ENCODE peak calls at places on chromosomes 4 and X, in nine cellular contexts. One of them, this sample, is unnamed.

GRCh38 chr4:176363072-176363471 is 43.3 kb downstream of the SPCS3 start:
- ATAC-seq in activated naive CD4-positive, alpha-beta T cell treated with anti-CD3 and anti-CD28 coated beads, Interleukin-2, amount 50 U/mL, for 72 hours: no peak
- ATAC-seq in psoas muscle: no peak
- ATAC-seq in lower lobe of right lung: no peak
- ATAC-seq in left lung: no peak
- ATAC-seq in heart right ventricle: no peak
- ATAC-seq in HepG2: no peak
- ATAC-seq in activated T-cell treated with anti-CD3 and anti-CD28 coated beads, Interleukin-2, amount 50 U/mL, for 72 hours: no peak
- ATAC-seq in mucosa of descending colon: no peak
- ATAC-seq in this sample: no peak

GRCh38 chr4:130266814-130267213 is 1170.9 kb downstream of the C4orf33 start:
- ATAC-seq in activated naive CD4-positive, alpha-beta T cell treated with anti-CD3 and anti-CD28 coated beads, Interleukin-2, amount 50 U/mL, for 72 hours: no peak
- ATAC-seq in psoas muscle: no peak
- ATAC-seq in lower lobe of right lung: no peak
- ATAC-seq in left lung: no peak
- ATAC-seq in heart right ventricle: no peak
- ATAC-seq in HepG2: no peak
- ATAC-seq in activated T-cell treated with anti-CD3 and anti-CD28 coated beads, Interleukin-2, amount 50 U/mL, for 72 hours: no peak
- ATAC-seq in mucosa of descending colon: no peak
- ATAC-seq in this sample: no peak

GRCh38 chrX:110402855-110403230 is 44.2 kb downstream of the RTL9 start:
- ATAC-seq in activated naive CD4-positive, alpha-beta T cell treated with anti-CD3 and anti-CD28 coated beads, Interleukin-2, amount 50 U/mL, for 72 hours: no peak
- ATAC-seq in psoas muscle: no peak
- ATAC-seq in lower lobe of right lung: no peak
- ATAC-seq in left lung: no peak
- ATAC-seq in heart right ventricle: no peak
- ATAC-seq in HepG2: no peak
- ATAC-seq in activated T-cell treated with anti-CD3 and anti-CD28 coated beads, Interleukin-2, amount 50 U/mL, for 72 hours: no peak
- ATAC-seq in mucosa of descending colon: no peak
- ATAC-seq in this sample: peak

GRCh38 chr4:86831262-86832090 is 17.7 kb downstream of the SLC10A6 start:
- ATAC-seq in activated naive CD4-positive, alpha-beta T cell treated with anti-CD3 and anti-CD28 coated beads, Interleukin-2, amount 50 U/mL, for 72 hours: no peak
- ATAC-seq in psoas muscle: no peak
- ATAC-seq in lower lobe of right lung: peak
- ATAC-seq in left lung: peak
- ATAC-seq in heart right ventricle: no peak
- ATAC-seq in HepG2: peak
- ATAC-seq in activated T-cell treated with anti-CD3 and anti-CD28 coated beads, Interleukin-2, amount 50 U/mL, for 72 hours: no peak
- ATAC-seq in mucosa of descending colon: no peak
- ATAC-seq in this sample: peak

GRCh38 chr4:44446801-44447562 is 1.6 kb downstream of the KCTD8 start:
- ATAC-seq in activated naive CD4-positive, alpha-beta T cell treated with anti-CD3 and anti-CD28 coated beads, Interleukin-2, amount 50 U/mL, for 72 hours: no peak
- ATAC-seq in psoas muscle: no peak
- ATAC-seq in lower lobe of right lung: no peak
- ATAC-seq in left lung: no peak
- ATAC-seq in heart right ventricle: no peak
- ATAC-seq in HepG2: no peak
- ATAC-seq in activated T-cell treated with anti-CD3 and anti-CD28 coated beads, Interleukin-2, amount 50 U/mL, for 72 hours: no peak
- ATAC-seq in mucosa of descending colon: no peak
- ATAC-seq in this sample: no peak

GRCh38 chr4:176303938-176304337 is 15.8 kb upstream of the SPCS3 start:
- ATAC-seq in activated naive CD4-positive, alpha-beta T cell treated with anti-CD3 and anti-CD28 coated beads, Interleukin-2, amount 50 U/mL, for 72 hours: no peak
- ATAC-seq in psoas muscle: no peak
- ATAC-seq in lower lobe of right lung: no peak
- ATAC-seq in left lung: no peak
- ATAC-seq in heart right ventricle: no peak
- ATAC-seq in HepG2: no peak
- ATAC-seq in activated T-cell treated with anti-CD3 and anti-CD28 coated beads, Interleukin-2, amount 50 U/mL, for 72 hours: no peak
- ATAC-seq in mucosa of descending colon: no peak
- ATAC-seq in this sample: no peak

GRCh38 chr4:7806080-7806630 is 133.5 kb downstream of the AFAP1 start:
- ATAC-seq in activated naive CD4-positive, alpha-beta T cell treated with anti-CD3 and anti-CD28 coated beads, Interleukin-2, amount 50 U/mL, for 72 hours: no peak
- ATAC-seq in psoas muscle: peak
- ATAC-seq in lower lobe of right lung: peak
- ATAC-seq in left lung: peak
- ATAC-seq in heart right ventricle: peak
- ATAC-seq in HepG2: peak
- ATAC-seq in activated T-cell treated with anti-CD3 and anti-CD28 coated beads, Interleukin-2, amount 50 U/mL, for 72 hours: no peak
- ATAC-seq in mucosa of descending colon: peak
- ATAC-seq in this sample: no peak

GRCh38 chr4:98027827-98028226 is 115.4 kb downstream of the STPG2 start:
- ATAC-seq in activated naive CD4-positive, alpha-beta T cell treated with anti-CD3 and anti-CD28 coated beads, Interleukin-2, amount 50 U/mL, for 72 hours: peak
- ATAC-seq in psoas muscle: no peak
- ATAC-seq in lower lobe of right lung: no peak
- ATAC-seq in left lung: peak
- ATAC-seq in heart right ventricle: no peak
- ATAC-seq in HepG2: peak
- ATAC-seq in activated T-cell treated with anti-CD3 and anti-CD28 coated beads, Interleukin-2, amount 50 U/mL, for 72 hours: no peak
- ATAC-seq in mucosa of descending colon: no peak
- ATAC-seq in this sample: peak

GRCh38 chr4:99219479-99219878 is 433 bp upstream of the ADH6 start:
- ATAC-seq in activated naive CD4-positive, alpha-beta T cell treated with anti-CD3 and anti-CD28 coated beads, Interleukin-2, amount 50 U/mL, for 72 hours: no peak
- ATAC-seq in psoas muscle: no peak
- ATAC-seq in lower lobe of right lung: no peak
- ATAC-seq in left lung: no peak
- ATAC-seq in heart right ventricle: no peak
- ATAC-seq in HepG2: peak
- ATAC-seq in activated T-cell treated with anti-CD3 and anti-CD28 coated beads, Interleukin-2, amount 50 U/mL, for 72 hours: no peak
- ATAC-seq in mucosa of descending colon: peak
- ATAC-seq in this sample: no peak

GRCh38 chr4:15690020-15690809 is 8.6 kb downstream of the FAM200B start:
- ATAC-seq in activated naive CD4-positive, alpha-beta T cell treated with anti-CD3 and anti-CD28 coated beads, Interleukin-2, amount 50 U/mL, for 72 hours: no peak
- ATAC-seq in psoas muscle: peak
- ATAC-seq in lower lobe of right lung: peak
- ATAC-seq in left lung: peak
- ATAC-seq in heart right ventricle: peak
- ATAC-seq in HepG2: peak
- ATAC-seq in activated T-cell treated with anti-CD3 and anti-CD28 coated beads, Interleukin-2, amount 50 U/mL, for 72 hours: no peak
- ATAC-seq in mucosa of descending colon: no peak
- ATAC-seq in this sample: no peak

GRCh38 chr4:119162174-119162573 is 26.5 kb downstream of the MYOZ2 start:
- ATAC-seq in activated naive CD4-positive, alpha-beta T cell treated with anti-CD3 and anti-CD28 coated beads, Interleukin-2, amount 50 U/mL, for 72 hours: no peak
- ATAC-seq in psoas muscle: peak
- ATAC-seq in lower lobe of right lung: no peak
- ATAC-seq in left lung: no peak
- ATAC-seq in heart right ventricle: no peak
- ATAC-seq in HepG2: no peak
- ATAC-seq in activated T-cell treated with anti-CD3 and anti-CD28 coated beads, Interleukin-2, amount 50 U/mL, for 72 hours: no peak
- ATAC-seq in mucosa of descending colon: no peak
- ATAC-seq in this sample: no peak

GRCh38 chr4:163553146-163553545 is 58.7 kb downstream of the TMA16 start:
- ATAC-seq in activated naive CD4-positive, alpha-beta T cell treated with anti-CD3 and anti-CD28 coated beads, Interleukin-2, amount 50 U/mL, for 72 hours: no peak
- ATAC-seq in psoas muscle: no peak
- ATAC-seq in lower lobe of right lung: no peak
- ATAC-seq in left lung: no peak
- ATAC-seq in heart right ventricle: no peak
- ATAC-seq in HepG2: no peak
- ATAC-seq in activated T-cell treated with anti-CD3 and anti-CD28 coated beads, Interleukin-2, amount 50 U/mL, for 72 hours: no peak
- ATAC-seq in mucosa of descending colon: no peak
- ATAC-seq in this sample: no peak

GRCh38 chr4:140013088-140013487 is 140.9 kb downstream of the MAML3 start:
- ATAC-seq in activated naive CD4-positive, alpha-beta T cell treated with anti-CD3 and anti-CD28 coated beads, Interleukin-2, amount 50 U/mL, for 72 hours: no peak
- ATAC-seq in psoas muscle: no peak
- ATAC-seq in lower lobe of right lung: no peak
- ATAC-seq in left lung: peak
- ATAC-seq in heart right ventricle: no peak
- ATAC-seq in HepG2: peak
- ATAC-seq in activated T-cell treated with anti-CD3 and anti-CD28 coated beads, Interleukin-2, amount 50 U/mL, for 72 hours: no peak
- ATAC-seq in mucosa of descending colon: no peak
- ATAC-seq in this sample: no peak

GRCh38 chr4:140806175-140806574 is 50.0 kb upstream of the TBC1D9 start:
- ATAC-seq in activated naive CD4-positive, alpha-beta T cell treated with anti-CD3 and anti-CD28 coated beads, Interleukin-2, amount 50 U/mL, for 72 hours: no peak
- ATAC-seq in psoas muscle: no peak
- ATAC-seq in lower lobe of right lung: peak
- ATAC-seq in left lung: no peak
- ATAC-seq in heart right ventricle: no peak
- ATAC-seq in HepG2: no peak
- ATAC-seq in activated T-cell treated with anti-CD3 and anti-CD28 coated beads, Interleukin-2, amount 50 U/mL, for 72 hours: no peak
- ATAC-seq in mucosa of descending colon: no peak
- ATAC-seq in this sample: no peak

GRCh38 chr4:173436149-173436579 is 37.2 kb upstream of the SCRG1 start:
- ATAC-seq in activated naive CD4-positive, alpha-beta T cell treated with anti-CD3 and anti-CD28 coated beads, Interleukin-2, amount 50 U/mL, for 72 hours: no peak
- ATAC-seq in psoas muscle: no peak
- ATAC-seq in lower lobe of right lung: no peak
- ATAC-seq in left lung: peak
- ATAC-seq in heart right ventricle: no peak
- ATAC-seq in HepG2: no peak
- ATAC-seq in activated T-cell treated with anti-CD3 and anti-CD28 coated beads, Interleukin-2, amount 50 U/mL, for 72 hours: no peak
- ATAC-seq in mucosa of descending colon: no peak
- ATAC-seq in this sample: peak

GRCh38 chrX:71103110-71103983 is 3.2 kb downstream of the CXorf65 start:
- ATAC-seq in activated naive CD4-positive, alpha-beta T cell treated with anti-CD3 and anti-CD28 coated beads, Interleukin-2, amount 50 U/mL, for 72 hours: peak
- ATAC-seq in psoas muscle: peak
- ATAC-seq in lower lobe of right lung: peak
- ATAC-seq in left lung: peak
- ATAC-seq in heart right ventricle: no peak
- ATAC-seq in HepG2: peak
- ATAC-seq in activated T-cell treated with anti-CD3 and anti-CD28 coated beads, Interleukin-2, amount 50 U/mL, for 72 hours: peak
- ATAC-seq in mucosa of descending colon: peak
- ATAC-seq in this sample: peak

GRCh38 chrX:104679175-104679574 is 113.2 kb downstream of the IL1RAPL2 start:
- ATAC-seq in activated naive CD4-positive, alpha-beta T cell treated with anti-CD3 and anti-CD28 coated beads, Interleukin-2, amount 50 U/mL, for 72 hours: no peak
- ATAC-seq in psoas muscle: no peak
- ATAC-seq in lower lobe of right lung: no peak
- ATAC-seq in left lung: no peak
- ATAC-seq in heart right ventricle: no peak
- ATAC-seq in HepG2: no peak
- ATAC-seq in activated T-cell treated with anti-CD3 and anti-CD28 coated beads, Interleukin-2, amount 50 U/mL, for 72 hours: no peak
- ATAC-seq in mucosa of descending colon: no peak
- ATAC-seq in this sample: no peak

GRCh38 chr4:17785858-17786257 is 4.4 kb upstream of the FAM184B start:
- ATAC-seq in activated naive CD4-positive, alpha-beta T cell treated with anti-CD3 and anti-CD28 coated beads, Interleukin-2, amount 50 U/mL, for 72 hours: no peak
- ATAC-seq in psoas muscle: no peak
- ATAC-seq in lower lobe of right lung: no peak
- ATAC-seq in left lung: no peak
- ATAC-seq in heart right ventricle: no peak
- ATAC-seq in HepG2: peak
- ATAC-seq in activated T-cell treated with anti-CD3 and anti-CD28 coated beads, Interleukin-2, amount 50 U/mL, for 72 hours: no peak
- ATAC-seq in mucosa of descending colon: no peak
- ATAC-seq in this sample: no peak

GRCh38 chr4:129641179-129641578 is 545.2 kb downstream of the C4orf33 start:
- ATAC-seq in activated naive CD4-positive, alpha-beta T cell treated with anti-CD3 and anti-CD28 coated beads, Interleukin-2, amount 50 U/mL, for 72 hours: no peak
- ATAC-seq in psoas muscle: no peak
- ATAC-seq in lower lobe of right lung: peak
- ATAC-seq in left lung: peak
- ATAC-seq in heart right ventricle: no peak
- ATAC-seq in HepG2: peak
- ATAC-seq in activated T-cell treated with anti-CD3 and anti-CD28 coated beads, Interleukin-2, amount 50 U/mL, for 72 hours: no peak
- ATAC-seq in mucosa of descending colon: peak
- ATAC-seq in this sample: no peak

GRCh38 chr4:123520376-123520775 is 123.8 kb downstream of the SPRY1 start:
- ATAC-seq in activated naive CD4-positive, alpha-beta T cell treated with anti-CD3 and anti-CD28 coated beads, Interleukin-2, amount 50 U/mL, for 72 hours: no peak
- ATAC-seq in psoas muscle: no peak
- ATAC-seq in lower lobe of right lung: no peak
- ATAC-seq in left lung: no peak
- ATAC-seq in heart right ventricle: no peak
- ATAC-seq in HepG2: no peak
- ATAC-seq in activated T-cell treated with anti-CD3 and anti-CD28 coated beads, Interleukin-2, amount 50 U/mL, for 72 hours: no peak
- ATAC-seq in mucosa of descending colon: no peak
- ATAC-seq in this sample: no peak

GRCh38 chr4:123628288-123628687 is 231.7 kb downstream of the SPRY1 start:
- ATAC-seq in activated naive CD4-positive, alpha-beta T cell treated with anti-CD3 and anti-CD28 coated beads, Interleukin-2, amount 50 U/mL, for 72 hours: no peak
- ATAC-seq in psoas muscle: no peak
- ATAC-seq in lower lobe of right lung: no peak
- ATAC-seq in left lung: no peak
- ATAC-seq in heart right ventricle: no peak
- ATAC-seq in HepG2: peak
- ATAC-seq in activated T-cell treated with anti-CD3 and anti-CD28 coated beads, Interleukin-2, amount 50 U/mL, for 72 hours: no peak
- ATAC-seq in mucosa of descending colon: no peak
- ATAC-seq in this sample: no peak

GRCh38 chrX:154986826-154987575 is 35.5 kb downstream of the F8 start:
- ATAC-seq in activated naive CD4-positive, alpha-beta T cell treated with anti-CD3 and anti-CD28 coated beads, Interleukin-2, amount 50 U/mL, for 72 hours: no peak
- ATAC-seq in psoas muscle: no peak
- ATAC-seq in lower lobe of right lung: no peak
- ATAC-seq in left lung: no peak
- ATAC-seq in heart right ventricle: no peak
- ATAC-seq in HepG2: no peak
- ATAC-seq in activated T-cell treated with anti-CD3 and anti-CD28 coated beads, Interleukin-2, amount 50 U/mL, for 72 hours: no peak
- ATAC-seq in mucosa of descending colon: no peak
- ATAC-seq in this sample: no peak

GRCh38 chrX:41870719-41871151 is 52.6 kb downstream of the CASK start:
- ATAC-seq in activated naive CD4-positive, alpha-beta T cell treated with anti-CD3 and anti-CD28 coated beads, Interleukin-2, amount 50 U/mL, for 72 hours: no peak
- ATAC-seq in psoas muscle: no peak
- ATAC-seq in lower lobe of right lung: no peak
- ATAC-seq in left lung: peak
- ATAC-seq in heart right ventricle: no peak
- ATAC-seq in HepG2: peak
- ATAC-seq in activated T-cell treated with anti-CD3 and anti-CD28 coated beads, Interleukin-2, amount 50 U/mL, for 72 hours: no peak
- ATAC-seq in mucosa of descending colon: peak
- ATAC-seq in this sample: no peak

GRCh38 chr4:38062894-38063168 is 102.6 kb downstream of the PTTG2 start:
- ATAC-seq in activated naive CD4-positive, alpha-beta T cell treated with anti-CD3 and anti-CD28 coated beads, Interleukin-2, amount 50 U/mL, for 72 hours: no peak
- ATAC-seq in psoas muscle: peak
- ATAC-seq in lower lobe of right lung: peak
- ATAC-seq in left lung: peak
- ATAC-seq in heart right ventricle: no peak
- ATAC-seq in HepG2: peak
- ATAC-seq in activated T-cell treated with anti-CD3 and anti-CD28 coated beads, Interleukin-2, amount 50 U/mL, for 72 hours: peak
- ATAC-seq in mucosa of descending colon: peak
- ATAC-seq in this sample: peak

GRCh38 chr4:152728343-152728742 is 48.5 kb upstream of the TMEM154 start:
- ATAC-seq in activated naive CD4-positive, alpha-beta T cell treated with anti-CD3 and anti-CD28 coated beads, Interleukin-2, amount 50 U/mL, for 72 hours: no peak
- ATAC-seq in psoas muscle: no peak
- ATAC-seq in lower lobe of right lung: no peak
- ATAC-seq in left lung: no peak
- ATAC-seq in heart right ventricle: no peak
- ATAC-seq in HepG2: no peak
- ATAC-seq in activated T-cell treated with anti-CD3 and anti-CD28 coated beads, Interleukin-2, amount 50 U/mL, for 72 hours: no peak
- ATAC-seq in mucosa of descending colon: no peak
- ATAC-seq in this sample: no peak

GRCh38 chrX:39320165-39320564 is 518.9 kb downstream of the MID1IP1 start:
- ATAC-seq in activated naive CD4-positive, alpha-beta T cell treated with anti-CD3 and anti-CD28 coated beads, Interleukin-2, amount 50 U/mL, for 72 hours: no peak
- ATAC-seq in psoas muscle: no peak
- ATAC-seq in lower lobe of right lung: no peak
- ATAC-seq in left lung: no peak
- ATAC-seq in heart right ventricle: no peak
- ATAC-seq in HepG2: no peak
- ATAC-seq in activated T-cell treated with anti-CD3 and anti-CD28 coated beads, Interleukin-2, amount 50 U/mL, for 72 hours: peak
- ATAC-seq in mucosa of descending colon: no peak
- ATAC-seq in this sample: no peak

GRCh38 chr4:93182722-93183121 is 645.8 kb upstream of the ATOH1 start:
- ATAC-seq in activated naive CD4-positive, alpha-beta T cell treated with anti-CD3 and anti-CD28 coated beads, Interleukin-2, amount 50 U/mL, for 72 hours: no peak
- ATAC-seq in psoas muscle: no peak
- ATAC-seq in lower lobe of right lung: no peak
- ATAC-seq in left lung: peak
- ATAC-seq in heart right ventricle: no peak
- ATAC-seq in HepG2: no peak
- ATAC-seq in activated T-cell treated with anti-CD3 and anti-CD28 coated beads, Interleukin-2, amount 50 U/mL, for 72 hours: no peak
- ATAC-seq in mucosa of descending colon: peak
- ATAC-seq in this sample: peak

GRCh38 chr4:141403782-141404181 is 183.1 kb downstream of the ZNF330 start:
- ATAC-seq in activated naive CD4-positive, alpha-beta T cell treated with anti-CD3 and anti-CD28 coated beads, Interleukin-2, amount 50 U/mL, for 72 hours: no peak
- ATAC-seq in psoas muscle: no peak
- ATAC-seq in lower lobe of right lung: no peak
- ATAC-seq in left lung: no peak
- ATAC-seq in heart right ventricle: no peak
- ATAC-seq in HepG2: no peak
- ATAC-seq in activated T-cell treated with anti-CD3 and anti-CD28 coated beads, Interleukin-2, amount 50 U/mL, for 72 hours: no peak
- ATAC-seq in mucosa of descending colon: no peak
- ATAC-seq in this sample: no peak

GRCh38 chr4:20825493-20825892 is 125.2 kb downstream of the PACRGL start:
- ATAC-seq in activated naive CD4-positive, alpha-beta T cell treated with anti-CD3 and anti-CD28 coated beads, Interleukin-2, amount 50 U/mL, for 72 hours: no peak
- ATAC-seq in psoas muscle: no peak
- ATAC-seq in lower lobe of right lung: no peak
- ATAC-seq in left lung: no peak
- ATAC-seq in heart right ventricle: no peak
- ATAC-seq in HepG2: no peak
- ATAC-seq in activated T-cell treated with anti-CD3 and anti-CD28 coated beads, Interleukin-2, amount 50 U/mL, for 72 hours: no peak
- ATAC-seq in mucosa of descending colon: no peak
- ATAC-seq in this sample: no peak

GRCh38 chr4:7191546-7192251 is 639 bp upstream of the SORCS2 start:
- ATAC-seq in activated naive CD4-positive, alpha-beta T cell treated with anti-CD3 and anti-CD28 coated beads, Interleukin-2, amount 50 U/mL, for 72 hours: peak
- ATAC-seq in psoas muscle: peak
- ATAC-seq in lower lobe of right lung: no peak
- ATAC-seq in left lung: no peak
- ATAC-seq in heart right ventricle: peak
- ATAC-seq in HepG2: peak
- ATAC-seq in activated T-cell treated with anti-CD3 and anti-CD28 coated beads, Interleukin-2, amount 50 U/mL, for 72 hours: no peak
- ATAC-seq in mucosa of descending colon: peak
- ATAC-seq in this sample: no peak

GRCh38 chrX:45781901-45782553 is 581.4 kb upstream of the DIPK2B start:
- ATAC-seq in activated naive CD4-positive, alpha-beta T cell treated with anti-CD3 and anti-CD28 coated beads, Interleukin-2, amount 50 U/mL, for 72 hours: no peak
- ATAC-seq in psoas muscle: no peak
- ATAC-seq in lower lobe of right lung: no peak
- ATAC-seq in left lung: peak
- ATAC-seq in heart right ventricle: no peak
- ATAC-seq in HepG2: peak
- ATAC-seq in activated T-cell treated with anti-CD3 and anti-CD28 coated beads, Interleukin-2, amount 50 U/mL, for 72 hours: no peak
- ATAC-seq in mucosa of descending colon: peak
- ATAC-seq in this sample: peak

This sample was measured in esophagus mucosa.